ENCODE peak calls at places on chromosome X, in six cellular contexts. I, D, M, N, H and O are unnamed samples.
A peak's percentile ranks its signal among the peaks of the same experiment; 100 is the strongest.

GRCh38 chrX:2703991-2704369 is 12.9 kb downstream of the CD99 start:
- DNase-seq in M (no peak), H (no peak), D (no peak), I (no peak), N (no peak), O (no peak)

GRCh38 chrX:70635227-70635626 is 190.6 kb downstream of the DLG3 start:
- DNase-seq in M (no peak), D (no peak), H (no peak), N (no peak), I (no peak), O (no peak)

GRCh38 chrX:80216086-80216485 is 201.5 kb downstream of the TBX22 start:
- DNase-seq in D (peak; percentile 5), H (no peak), I (no peak), N (no peak), M (no peak), O (no peak)

GRCh38 chrX:48945517-48946348 is 11.7 kb downstream of the OTUD5 start:
- DNase-seq in D (peak; percentile 67), N (peak; percentile 4), I (no peak), M (peak; percentile 40), H (peak; percentile 63), O (no peak)

GRCh38 chrX:150482537-150483217 is 85.7 kb upstream of the MTM1 start:
- DNase-seq in D (peak; percentile 36), N (peak; percentile 11), I (no peak), M (no peak), H (no peak), O (peak; percentile 20)

GRCh38 chrX:14884714-14885113 is 11.5 kb downstream of the MOSPD2 start:
- DNase-seq in N (no peak), I (no peak), H (no peak), M (no peak), D (no peak), O (no peak)

GRCh38 chrX:2967998-2968909 is 38.1 kb upstream of the ARSH start:
- DNase-seq in M (peak; percentile 21), H (peak; percentile 58), I (no peak), N (no peak), D (no peak), O (no peak)

GRCh38 chrX:74458738-74459137 is 37.4 kb downstream of the SLC16A2 start:
- DNase-seq in D (peak; percentile 39), H (no peak), I (no peak), N (no peak), M (no peak), O (no peak)

GRCh38 chrX:48468247-48468671 is 1.8 kb downstream of the SLC38A5 start:
- DNase-seq in M (peak; percentile 48), H (no peak), N (no peak), D (peak; percentile 28), I (no peak), O (no peak)

GRCh38 chrX:17605676-17606075 is 131.6 kb upstream of the SCML1 start:
- DNase-seq in D (peak; percentile 40), N (no peak), I (no peak), M (no peak), H (no peak), O (no peak)

GRCh38 chrX:113019958-113020357 is 179.3 kb upstream of the AMOT start:
- DNase-seq in D (no peak), I (no peak), N (no peak), M (no peak), H (no peak), O (no peak)

GRCh38 chrX:142804085-142804484 is 221.6 kb upstream of the SPANXN4 start:
- DNase-seq in N (no peak), I (no peak), D (peak; percentile 26), H (no peak), M (no peak), O (no peak)

GRCh38 chrX:54495814-54496516 is at the start of gene FGD1:
- DNase-seq in D (no peak), N (no peak), M (peak; percentile 75), H (peak; percentile 86), I (no peak), O (no peak)

GRCh38 chrX:153411988-153412574 is 809 bp downstream of the ZFP92 start:
- DNase-seq in M (no peak), H (no peak), D (no peak), I (no peak), N (no peak), O (no peak)

GRCh38 chrX:130247996-130248395 is 20.7 kb downstream of the ZNF280C start:
- DNase-seq in D (no peak), M (no peak), I (no peak), N (no peak), H (no peak), O (no peak)

GRCh38 chrX:4373777-4374176 is 660.3 kb upstream of the PRKX start:
- DNase-seq in H (no peak), D (no peak), M (no peak), I (no peak), N (no peak), O (no peak)

GRCh38 chrX:101257448-101258259 is 33.5 kb downstream of the TAF7L start:
- DNase-seq in H (no peak), M (no peak), N (peak; percentile 26), D (no peak), I (no peak), O (no peak)

GRCh38 chrX:129958814-129959492 is 23.5 kb upstream of the BCORL1 start:
- DNase-seq in M (no peak), N (no peak), I (no peak), D (no peak), H (no peak), O (no peak)

GRCh38 chrX:11648705-11649519 is 16.8 kb downstream of the ARHGAP6 start:
- DNase-seq in M (no peak), H (no peak), N (no peak), I (no peak), D (no peak), O (no peak)

GRCh38 chrX:153888344-153888743 is 2.4 kb upstream of the L1CAM start:
- DNase-seq in I (no peak), M (no peak), N (no peak), D (no peak), H (no peak), O (no peak)

GRCh38 chrX:144586756-144587155 is 660.5 kb upstream of the SPANXN1 start:
- DNase-seq in N (no peak), M (no peak), I (no peak), D (peak; percentile 66), H (no peak), O (no peak)

GRCh38 chrX:15761564-15762191 is 23.6 kb downstream of the CA5B start:
- DNase-seq in D (peak; percentile 50), N (no peak), M (no peak), H (no peak), I (no peak), O (no peak)

GRCh38 chrX:72258174-72258573 is 18.9 kb downstream of the RPS4X start:
- DNase-seq in D (peak; percentile 29), M (no peak), I (no peak), N (peak; percentile 57), H (no peak), O (no peak)

GRCh38 chrX:120446503-120446902 is 22.6 kb downstream of the LAMP2 start:
- DNase-seq in H (no peak), M (no peak), I (no peak), D (no peak), N (no peak), O (no peak)

GRCh38 chrX:1493877-1494510 is 41.3 kb upstream of the ASMTL start:
- DNase-seq in D (no peak), N (no peak), I (no peak), H (no peak), M (no peak), O (no peak)

GRCh38 chrX:40041915-40042314 is 55.8 kb downstream of the BCOR start:
- DNase-seq in D (no peak), N (no peak), M (no peak), H (no peak), I (no peak), O (no peak)

GRCh38 chrX:50988649-50989048 is 78.1 kb downstream of the BMP15 start:
- DNase-seq in D (peak; percentile 57), M (no peak), N (no peak), I (no peak), H (no peak), O (no peak)

GRCh38 chrX:130694983-130695382 is 208.0 kb downstream of the ENOX2 start:
- DNase-seq in N (no peak), M (no peak), H (no peak), D (no peak), I (no peak), O (no peak)

GRCh38 chrX:479273-479981 is 92.7 kb upstream of the PPP2R3B start:
- DNase-seq in H (no peak), M (no peak), D (no peak), N (no peak), I (no peak), O (no peak)

GRCh38 chrX:9597361-9598035 is 132.6 kb downstream of the TBL1X start:
- DNase-seq in H (no peak), M (no peak), I (no peak), D (no peak), N (no peak), O (no peak)

GRCh38 chrX:69546417-69546816 is 42.3 kb downstream of the NALF2 start:
- DNase-seq in M (no peak), H (no peak), N (no peak), D (no peak), I (no peak), O (no peak)

GRCh38 chrX:63330681-63331080 is 20.5 kb downstream of the SPIN4 start:
- DNase-seq in M (no peak), I (no peak), N (no peak), H (no peak), D (peak; percentile 10), O (no peak)

GRCh38 chrX:44344687-44345086 is 1.2 kb upstream of the EFHC2 start:
- DNase-seq in M (no peak), N (no peak), H (no peak), D (no peak), I (no peak), O (no peak)

GRCh38 chrX:39874202-39874816 is 223.4 kb downstream of the BCOR start:
- DNase-seq in H (no peak), N (no peak), I (no peak), M (no peak), D (no peak), O (no peak)

GRCh38 chrX:51496501-51497291 is at the start of gene NUDT11:
- DNase-seq in N (no peak), I (no peak), M (peak; percentile 67), H (peak; percentile 78), D (no peak), O (no peak)

GRCh38 chrX:39629001-39629400 is 468.8 kb downstream of the BCOR start:
- DNase-seq in H (no peak), I (no peak), M (no peak), N (no peak), D (no peak), O (no peak)

GRCh38 chrX:9456250-9457074 is 8.4 kb upstream of the TBL1X start:
- DNase-seq in D (no peak), H (no peak), I (no peak), N (no peak), M (no peak), O (no peak)

GRCh38 chrX:101740642-101741041 is 81.0 kb upstream of the ARMCX2 start:
- DNase-seq in M (no peak), D (no peak), I (no peak), N (no peak), H (no peak), O (no peak)